ENCODE peak calls at places on chromosomes 3 and 15, in seven cellular contexts. E is DND-41, V is RWPE2, Z is AG09309, M is AG09319, K is nephron progenitor cell, W is progenitor cell of endocrine pancreas. B is an unnamed sample.
A peak's percentile ranks its signal among the peaks of the same experiment; 100 is the strongest.

GRCh38 chr15:31265871-31266711 is 60.5 kb upstream of the KLF13 start:
- DNase-seq in E (peak; percentile 93), V (peak; percentile 62), Z (peak; percentile 17), M (no peak), K (no peak), W (no peak), B (no peak)

GRCh38 chr3:186875708-186876107 is 33.2 kb downstream of the ADIPOQ start:
- DNase-seq in E (no peak), V (no peak), Z (no peak), M (no peak), K (no peak), W (no peak), B (no peak)

GRCh38 chr15:64275934-64276333 is 80.0 kb downstream of the CSNK1G1 start:
- DNase-seq in E (no peak), V (no peak), Z (no peak), M (no peak), K (no peak), W (no peak), B (no peak)

GRCh38 chr3:184229424-184230080 is at the start of gene VWA5B2:
- DNase-seq in E (peak; percentile 79), V (peak; percentile 61), Z (no peak), M (no peak), K (peak; percentile 84), W (peak; percentile 72), B (peak; percentile 46)

GRCh38 chr3:175186511-175186910 is 327.4 kb downstream of the NAALADL2 start:
- DNase-seq in E (no peak), V (no peak), Z (no peak), M (no peak), K (no peak), W (no peak), B (peak; percentile 20)

GRCh38 chr3:25900171-25900570 is 110.3 kb downstream of the OXSM start:
- DNase-seq in E (no peak), V (no peak), Z (no peak), M (no peak), K (no peak), W (no peak), B (no peak)

GRCh38 chr3:37934631-37935289 is 55.8 kb upstream of the VILL start:
- DNase-seq in E (no peak), V (no peak), Z (no peak), M (no peak), K (no peak), W (no peak), B (no peak)

GRCh38 chr15:41506796-41507341 is 6.8 kb downstream of the LTK start:
- DNase-seq in E (no peak), V (no peak), Z (no peak), M (no peak), K (no peak), W (no peak), B (no peak)

GRCh38 chr3:151439652-151440125 is 21.2 kb downstream of the IGSF10 start:
- DNase-seq in E (peak; percentile 20), V (no peak), Z (peak; percentile 61), M (peak; percentile 49), K (peak; percentile 23), W (no peak), B (peak; percentile 69)

GRCh38 chr15:33278816-33279612 is 31.8 kb upstream of the RYR3 start:
- DNase-seq in E (no peak), V (peak; percentile 87), Z (peak; percentile 75), M (peak; percentile 14), K (no peak), W (no peak), B (peak; percentile 98)

GRCh38 chr3:81920805-81921204 is 159.4 kb upstream of the GBE1 start:
- DNase-seq in E (no peak), V (no peak), Z (no peak), M (no peak), K (no peak), W (no peak), B (no peak)

GRCh38 chr3:157329541-157329940 is 107.1 kb upstream of the PTX3 start:
- DNase-seq in E (no peak), V (no peak), Z (no peak), M (no peak), K (no peak), W (no peak), B (no peak)

GRCh38 chr3:69855436-69856162 is 116.3 kb downstream of the MITF start:
- DNase-seq in E (no peak), V (no peak), Z (no peak), M (peak; percentile 12), K (no peak), W (no peak), B (peak; percentile 37)

GRCh38 chr3:195717852-195718476 is 2.8 kb upstream of the MUC20 start:
- DNase-seq in E (no peak), V (no peak), Z (no peak), M (no peak), K (no peak), W (no peak), B (no peak)

GRCh38 chr3:40780341-40780800 is 255.6 kb downstream of the ZNF621 start:
- DNase-seq in E (no peak), V (no peak), Z (no peak), M (peak; percentile 12), K (peak; percentile 42), W (no peak), B (peak; percentile 45)

GRCh38 chr3:194203482-194204035 is 67.6 kb downstream of the HES1 start:
- DNase-seq in E (peak; percentile 75), V (no peak), Z (no peak), M (no peak), K (no peak), W (no peak), B (peak; percentile 31)

GRCh38 chr15:97259943-97260342 is 700.6 kb upstream of the ARRDC4 start:
- DNase-seq in E (no peak), V (no peak), Z (no peak), M (no peak), K (no peak), W (no peak), B (no peak)

GRCh38 chr3:105430460-105430859 is 63.8 kb downstream of the ALCAM start:
- DNase-seq in E (no peak), V (no peak), Z (no peak), M (no peak), K (no peak), W (no peak), B (no peak)

GRCh38 chr15:85632014-85632413 is 162.7 kb downstream of the KLHL25 start:
- DNase-seq in E (no peak), V (no peak), Z (no peak), M (no peak), K (no peak), W (no peak), B (no peak)

GRCh38 chr3:12796171-12797123 is at the start of gene CAND2:
- DNase-seq in E (peak; percentile 62), V (no peak), Z (no peak), M (no peak), K (peak; percentile 75), W (peak; percentile 44), B (peak; percentile 22)

GRCh38 chr3:144259267-144259666 is 287.6 kb downstream of the DIPK2A start:
- DNase-seq in E (no peak), V (no peak), Z (no peak), M (no peak), K (no peak), W (no peak), B (no peak)

GRCh38 chr3:183044547-183045229 is 54.6 kb downstream of the MCCC1 start:
- DNase-seq in E (no peak), V (no peak), Z (no peak), M (no peak), K (no peak), W (no peak), B (no peak)

GRCh38 chr3:64806668-64807067 is 118.9 kb upstream of the ADAMTS9 start:
- DNase-seq in E (no peak), V (no peak), Z (no peak), M (no peak), K (no peak), W (no peak), B (no peak)

GRCh38 chr15:63466378-63467192 is 37.8 kb upstream of the USP3 start:
- DNase-seq in E (peak; percentile 35), V (no peak), Z (no peak), M (no peak), K (peak; percentile 18), W (no peak), B (peak; percentile 80)

GRCh38 chr3:128067481-128067880 is 15.2 kb downstream of the SEC61A1 start:
- DNase-seq in E (no peak), V (no peak), Z (no peak), M (no peak), K (no peak), W (no peak), B (no peak)
- TF ChIP-seq CTCF in E (no peak), V (no peak), Z (no peak), M (no peak), K (no peak), W (no peak), B (no peak)

GRCh38 chr3:111764645-111765091 is 94.4 kb upstream of the PHLDB2 start:
- DNase-seq in E (no peak), V (no peak), Z (no peak), M (no peak), K (no peak), W (no peak), B (peak; percentile 77)
- TF ChIP-seq CTCF in E (no peak), V (peak; percentile 15), Z (no peak), M (no peak), K (no peak), W (no peak), B (peak; percentile 37)

GRCh38 chr3:50299929-50300680 is 900 bp upstream of the HYAL3 start:
- DNase-seq in E (no peak), V (no peak), Z (no peak), M (no peak), K (no peak), W (no peak), B (peak; percentile 92)

GRCh38 chr3:50304601-50305000 is 1.2 kb upstream of the HYAL1 start:
- DNase-seq in E (no peak), V (no peak), Z (no peak), M (no peak), K (no peak), W (no peak), B (peak; percentile 66)

GRCh38 chr3:50302095-50303037 is 1.0 kb downstream of the HYAL1 start:
- DNase-seq in E (no peak), V (no peak), Z (no peak), M (no peak), K (no peak), W (no peak), B (no peak)

GRCh38 chr3:50300681-50301254 is 1.6 kb upstream of the HYAL3 start:
- DNase-seq in E (no peak), V (no peak), Z (no peak), M (no peak), K (no peak), W (no peak), B (no peak)

GRCh38 chr3:50303038-50303815 is at the start of gene HYAL1:
- DNase-seq in E (no peak), V (no peak), Z (no peak), M (no peak), K (peak; percentile 40), W (no peak), B (peak; percentile 41)
- TF ChIP-seq CTCF in E (no peak), V (peak; percentile 20), Z (no peak), M (no peak), K (no peak), W (peak; percentile 23), B (peak; percentile 14)

DNA sequence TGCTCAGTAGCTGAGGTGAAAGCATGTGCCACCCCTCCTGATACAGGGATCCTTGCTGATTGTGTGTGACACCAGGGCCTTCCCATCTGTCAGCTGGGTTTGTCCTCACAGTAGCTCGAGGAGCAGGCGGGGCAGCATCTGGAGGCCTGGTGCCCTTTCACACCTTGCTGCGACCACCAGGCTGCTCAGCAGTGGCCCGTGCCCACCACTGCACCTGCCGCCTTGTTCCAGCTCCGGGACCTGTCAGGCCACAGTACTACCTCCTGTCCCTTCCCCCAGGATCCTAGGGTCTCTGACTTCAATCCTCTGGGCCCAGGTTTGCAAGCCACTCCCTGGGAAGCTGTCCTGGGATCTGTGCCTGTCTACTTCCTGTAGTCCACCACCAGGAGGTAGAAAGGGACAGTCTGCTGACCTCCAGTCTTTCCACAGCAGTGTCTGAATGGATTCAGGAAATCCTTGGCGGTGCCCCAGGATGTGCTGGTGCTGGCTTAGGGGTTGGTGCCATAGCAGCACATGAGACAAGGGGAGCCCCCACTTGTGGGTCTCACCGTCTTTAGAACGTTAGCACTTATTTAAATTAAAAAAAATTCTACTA is 27.5 kb downstream of the APBA2 start:
- DNase-seq in E (no peak), V (peak; percentile 48), Z (no peak), M (no peak), K (no peak), W (no peak), B (no peak)
- TF ChIP-seq CTCF in E (no peak), V (no peak), Z (no peak), M (no peak), K (peak; percentile 10), W (peak; percentile 41), B (no peak)

B was measured in epithelial cell of esophagus.